ENCODE peak calls at places on chromosomes 16 and 17, in nine cellular contexts. F, U, Q, A, B, S, M, K and D are unnamed samples.

GRCh38 chr17:55527520-55528118 is 16.4 kb upstream of the SMIM36 start:
- DNase-seq in F (peak), U (no peak), Q (peak), A (no peak), B (peak), S (no peak), M (no peak), K (peak), D (peak)

GRCh38 chr16:68646948-68647659 is 2.0 kb downstream of the CDH3 start:
- DNase-seq in F (no peak), U (no peak), Q (no peak), A (no peak), B (no peak), S (no peak), M (no peak), K (no peak), D (no peak)

GRCh38 chr16:84887207-84887606 is 67.4 kb downstream of the CRISPLD2 start:
- DNase-seq in F (no peak), U (no peak), Q (no peak), A (no peak), B (no peak), S (no peak), M (no peak), K (no peak), D (no peak)

GRCh38 chr16:67661101-67661661 is 421 bp downstream of the PARD6A start:
- DNase-seq in F (peak), U (no peak), Q (peak), A (no peak), B (peak), S (peak), M (no peak), K (peak), D (no peak)

GRCh38 chr17:77571562-77571981 is 386.9 kb upstream of the TNRC6C start:
- DNase-seq in F (no peak), U (no peak), Q (peak), A (no peak), B (no peak), S (no peak), M (no peak), K (no peak), D (no peak)

GRCh38 chr16:15952265-15952711 is 2.9 kb downstream of the ABCC1 start:
- DNase-seq in F (peak), U (no peak), Q (no peak), A (no peak), B (no peak), S (no peak), M (no peak), K (no peak), D (no peak)

GRCh38 chr17:66522591-66523272 is 220.3 kb downstream of the PRKCA start:
- DNase-seq in F (no peak), U (no peak), Q (no peak), A (no peak), B (no peak), S (no peak), M (no peak), K (no peak), D (no peak)

GRCh38 chr16:398551-399277 is 1.7 kb downstream of the NME4 start:
- DNase-seq in F (no peak), U (no peak), Q (no peak), A (no peak), B (no peak), S (no peak), M (no peak), K (peak), D (no peak)

GRCh38 chr16:31216552-31217530 is at the start of gene PYDC1:
- DNase-seq in F (no peak), U (no peak), Q (no peak), A (no peak), B (no peak), S (peak), M (no peak), K (peak), D (no peak)

GRCh38 chr16:12874135-12874534 is 27.3 kb upstream of the SHISA9 start:
- DNase-seq in F (no peak), U (no peak), Q (peak), A (no peak), B (no peak), S (no peak), M (peak), K (peak), D (no peak)

GRCh38 chr16:12819126-12820117 is 15.7 kb upstream of the CPPED1 start:
- DNase-seq in F (peak), U (no peak), Q (peak), A (peak), B (peak), S (peak), M (no peak), K (peak), D (no peak)

GRCh38 chr17:77127735-77128361 is 12.9 kb upstream of the SEC14L1 start:
- DNase-seq in F (peak), U (peak), Q (no peak), A (no peak), B (no peak), S (no peak), M (no peak), K (no peak), D (no peak)

GRCh38 chr16:15701975-15702970 is 52.2 kb downstream of the NDE1 start:
- DNase-seq in F (no peak), U (no peak), Q (peak), A (no peak), B (no peak), S (no peak), M (no peak), K (no peak), D (no peak)

GRCh38 chr17:73998246-73999220 is 204.9 kb upstream of the RPL38 start:
- DNase-seq in F (peak), U (no peak), Q (no peak), A (peak), B (no peak), S (peak), M (no peak), K (peak), D (no peak)

GRCh38 chr17:79835953-79836951 is 3.0 kb downstream of the CBX4 start:
- DNase-seq in F (peak), U (no peak), Q (no peak), A (no peak), B (no peak), S (no peak), M (no peak), K (peak), D (no peak)

GRCh38 chr17:79833744-79834574 is 5.3 kb downstream of the CBX4 start:
- DNase-seq in F (no peak), U (no peak), Q (no peak), A (no peak), B (no peak), S (peak), M (no peak), K (peak), D (no peak)

GRCh38 chr17:79836952-79837887 is 2.0 kb downstream of the CBX4 start:
- DNase-seq in F (peak), U (no peak), Q (peak), A (peak), B (no peak), S (peak), M (no peak), K (peak), D (no peak)

GRCh38 chr17:79834575-79835469 is 4.4 kb downstream of the CBX4 start:
- DNase-seq in F (no peak), U (no peak), Q (no peak), A (no peak), B (no peak), S (peak), M (no peak), K (peak), D (no peak)

DNA sequence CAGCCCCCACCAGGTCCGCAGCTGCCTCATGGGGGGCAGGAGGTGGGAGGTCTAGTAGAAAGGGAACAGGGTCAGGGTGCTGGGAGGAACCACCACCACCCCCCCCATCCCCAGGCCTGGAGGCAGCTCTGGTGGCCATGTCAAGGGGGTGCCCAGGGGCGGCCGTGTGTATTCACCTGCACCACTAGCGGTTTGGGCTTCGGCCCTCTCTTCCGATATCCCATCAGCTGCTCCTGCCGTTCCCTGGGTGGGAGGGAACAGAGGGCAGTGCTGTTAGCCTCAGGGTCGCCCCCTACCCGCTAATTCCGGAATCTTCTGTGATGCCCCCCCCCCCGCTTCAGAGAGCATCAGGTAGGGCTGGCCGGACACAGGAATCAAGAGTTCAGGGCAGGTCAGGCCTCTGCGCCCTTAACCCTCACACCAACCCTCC is 3.8 kb downstream of the CBX4 start:
- DNase-seq in F (no peak), U (no peak), Q (no peak), A (no peak), B (no peak), S (no peak), M (no peak), K (peak), D (no peak)
- TF ChIP-seq CTCF in F (no peak), U (no peak), Q (no peak), A (no peak), B (peak), S (no peak), M (no peak), K (peak), D (no peak)

DNA sequence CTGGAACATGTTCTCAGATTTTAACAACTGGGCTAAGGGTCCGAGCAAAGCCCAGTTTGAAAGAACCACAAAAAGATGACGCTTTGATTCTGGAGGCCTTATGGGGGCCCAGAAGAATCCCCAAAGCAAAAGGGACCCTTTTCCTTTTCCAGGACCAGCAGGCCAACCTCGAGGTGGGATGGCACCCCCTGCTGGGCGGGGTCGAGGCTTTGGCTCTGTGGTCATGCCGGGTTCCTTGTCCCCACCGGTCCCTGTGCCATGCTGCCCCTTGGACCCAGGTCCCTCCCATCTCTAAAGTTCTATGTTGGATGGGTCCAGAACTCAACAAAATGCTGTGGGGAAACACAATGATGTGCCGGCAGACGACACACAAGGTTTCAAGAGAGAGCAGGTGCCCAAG is 30.9 kb downstream of the TMEM204 start:
- DNase-seq in F (no peak), U (no peak), Q (no peak), A (no peak), B (no peak), S (peak), M (no peak), K (no peak), D (no peak)
- TF ChIP-seq CTCF in F (no peak), U (no peak), Q (peak), A (peak), B (no peak), S (peak), M (peak), K (peak), D (no peak)

GRCh38 chr17:40122466-40122943 is 734 bp downstream of the MSL1 start:
- DNase-seq in F (peak), U (no peak), Q (no peak), A (peak), B (no peak), S (peak), M (no peak), K (peak), D (no peak)
- TF ChIP-seq CTCF in F (no peak), U (no peak), Q (peak), A (peak), B (peak), S (peak), M (no peak), K (no peak), D (peak)

DNA sequence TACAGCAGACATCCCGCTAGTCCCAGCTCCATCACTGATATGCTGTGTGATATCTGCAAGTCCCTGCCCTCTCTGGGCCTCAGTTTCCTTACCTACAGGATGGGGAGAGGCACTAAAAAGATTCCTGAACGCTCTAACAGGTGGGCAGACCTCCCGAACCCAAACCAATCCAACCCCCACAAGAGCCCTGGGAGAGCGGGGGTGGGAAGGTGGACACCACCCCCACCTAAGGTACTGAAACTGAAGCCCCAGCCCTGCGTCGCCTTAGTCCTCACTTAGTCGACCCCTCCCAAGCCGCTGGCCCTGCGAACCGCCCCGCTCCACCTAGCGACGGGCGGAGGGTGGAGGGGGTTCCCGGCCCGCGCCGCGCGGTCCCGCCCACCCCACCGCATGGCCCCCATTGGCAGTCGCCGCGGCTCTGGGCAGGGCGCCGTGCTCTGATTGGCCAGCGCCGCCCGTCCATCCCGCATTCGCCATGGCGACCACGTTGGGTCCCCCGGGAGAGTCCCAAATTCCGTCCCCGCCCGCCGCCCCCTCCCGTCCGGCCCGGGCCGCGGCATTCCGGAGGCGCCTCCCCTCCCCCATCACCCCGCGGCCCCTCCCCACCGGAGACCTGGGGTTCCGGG is 578 bp downstream of the CCDC102A start:
- DNase-seq in F (peak), U (peak), Q (peak), A (peak), B (peak), S (peak), M (peak), K (peak), D (peak)
- TF ChIP-seq CTCF in F (no peak), U (peak), Q (no peak), A (peak), B (peak), S (peak), M (peak), K (peak), D (peak)

GRCh38 chr16:69814561-69814960 is 52.4 kb downstream of the WWP2 start:
- DNase-seq in F (no peak), U (no peak), Q (no peak), A (no peak), B (no peak), S (no peak), M (no peak), K (no peak), D (no peak)
- TF ChIP-seq CTCF in F (no peak), U (no peak), Q (no peak), A (no peak), B (no peak), S (no peak), M (no peak), K (no peak), D (no peak)

GRCh38 chr17:80070375-80071115 is 30.8 kb upstream of the GAA start:
- DNase-seq in F (peak), U (no peak), Q (no peak), A (no peak), B (no peak), S (no peak), M (no peak), K (no peak), D (no peak)

GRCh38 chr17:80067393-80067986 is 31.0 kb downstream of the CCDC40 start:
- DNase-seq in F (no peak), U (no peak), Q (no peak), A (no peak), B (no peak), S (no peak), M (no peak), K (no peak), D (no peak)

GRCh38 chr17:80071116-80071980 is 30.0 kb upstream of the GAA start:
- DNase-seq in F (peak), U (no peak), Q (peak), A (no peak), B (peak), S (no peak), M (no peak), K (no peak), D (no peak)

GRCh38 chr17:80068301-80069160 is 32.1 kb downstream of the CCDC40 start:
- DNase-seq in F (peak), U (no peak), Q (peak), A (no peak), B (no peak), S (no peak), M (no peak), K (no peak), D (peak)

DNA sequence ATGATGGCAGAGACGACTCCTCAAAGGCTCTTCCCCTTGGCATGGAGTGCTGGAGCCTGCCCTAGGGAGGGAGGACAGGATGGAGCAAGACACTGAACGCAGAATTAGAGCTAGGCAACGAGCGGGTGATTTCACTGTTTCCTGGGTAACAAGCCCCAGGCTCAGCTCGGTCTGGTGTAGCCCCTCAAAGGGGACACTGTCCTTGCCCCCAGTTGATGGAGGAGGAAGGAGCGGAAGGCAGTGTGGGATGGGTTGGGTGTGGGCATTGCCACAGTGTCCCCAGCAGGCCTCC is 31.5 kb upstream of the GAA start:
- DNase-seq in F (peak), U (no peak), Q (peak), A (no peak), B (no peak), S (no peak), M (no peak), K (no peak), D (no peak)
- TF ChIP-seq CTCF in F (no peak), U (no peak), Q (no peak), A (no peak), B (no peak), S (no peak), M (no peak), K (no peak), D (no peak)